ENCODE peak calls at places on chromosome 22, in seven cellular contexts. L, I, J, R, X, G and C are unnamed samples.

GRCh38 chr22:37309221-37310074 is 27.1 kb downstream of the CYTH4 start:
- DNase-seq in J (peak; percentile 77), R (no peak), I (no peak), L (peak; percentile 39), X (no peak), G (peak; percentile 30), C (no peak)

GRCh38 chr22:26170795-26171194 is 1.5 kb downstream of the SEZ6L start:
- DNase-seq in R (no peak), J (no peak), X (peak; percentile 59), L (no peak), I (peak; percentile 39), G (no peak), C (peak; percentile 26)

GRCh38 chr22:39207141-39208012 is 37.4 kb downstream of the PDGFB start:
- DNase-seq in R (peak; percentile 67), G (no peak), X (peak; percentile 14), I (no peak), J (no peak), L (no peak), C (no peak)

GRCh38 chr22:23282089-23282501 is 101.8 kb downstream of the BCR start:
- DNase-seq in J (no peak), G (no peak), R (peak; percentile 99), L (peak; percentile 64), X (no peak), I (no peak), C (no peak)

GRCh38 chr22:48267681-48268080 is 1505.2 kb downstream of the TBC1D22A start:
- DNase-seq in I (no peak), J (no peak), L (no peak), G (no peak), R (no peak), X (no peak), C (no peak)

GRCh38 chr22:42301742-42302102 is 31.3 kb upstream of the TCF20 start:
- DNase-seq in L (no peak), R (no peak), J (no peak), G (no peak), I (no peak), X (no peak), C (no peak)

GRCh38 chr22:37283393-37283937 is 1.2 kb downstream of the CYTH4 start:
- DNase-seq in G (peak; percentile 57), R (no peak), J (peak; percentile 68), L (no peak), I (peak; percentile 44), X (no peak), C (no peak)

GRCh38 chr22:50114221-50114981 is 24.6 kb downstream of the MOV10L1 start:
- DNase-seq in R (peak; percentile 54), X (no peak), J (no peak), G (no peak), I (no peak), L (no peak), C (no peak)

GRCh38 chr22:40434101-40434500 is 63.7 kb downstream of the SGSM3 start:
- DNase-seq in L (no peak), J (no peak), G (no peak), R (no peak), X (no peak), I (no peak), C (no peak)

GRCh38 chr22:22520020-22520656 is at the start of gene ZNF280A:
- DNase-seq in G (no peak), X (no peak), R (no peak), L (peak; percentile 56), I (no peak), J (no peak), C (no peak)

GRCh38 chr22:38239101-38239761 is 33.6 kb downstream of the TMEM184B start:
- DNase-seq in R (peak; percentile 91), G (no peak), I (no peak), L (peak; percentile 46), J (no peak), X (no peak), C (no peak)

GRCh38 chr22:40791241-40791640 is 27.9 kb downstream of the SLC25A17 start:
- DNase-seq in R (no peak), I (no peak), X (no peak), G (no peak), L (no peak), J (no peak), C (no peak)

GRCh38 chr22:49418341-49418894 is 409.3 kb downstream of the BRD1 start:
- DNase-seq in J (no peak), L (no peak), R (no peak), I (no peak), X (no peak), G (no peak), C (no peak)

GRCh38 chr22:37676691-37677627 is 1.5 kb downstream of the LGALS1 start:
- DNase-seq in X (peak; percentile 81), R (peak; percentile 94), J (peak; percentile 94), I (peak; percentile 75), G (peak; percentile 92), L (peak; percentile 93), C (peak; percentile 94)

GRCh38 chr22:48488149-48488551 is 1339.5 kb downstream of the BRD1 start:
- DNase-seq in I (no peak), R (no peak), J (no peak), G (no peak), L (no peak), X (no peak), C (no peak)

GRCh38 chr22:39236321-39237275 is 8.2 kb downstream of the PDGFB start:
- DNase-seq in L (peak; percentile 87), R (no peak), I (no peak), X (no peak), G (peak; percentile 30), J (peak; percentile 54), C (no peak)

GRCh38 chr22:26763633-26764295 is 106.4 kb downstream of the MIAT start:
- DNase-seq in R (peak; percentile 36), J (no peak), L (no peak), I (no peak), X (peak; percentile 89), G (no peak), C (no peak)

GRCh38 chr22:49015459-49015858 is 812.2 kb downstream of the BRD1 start:
- DNase-seq in I (no peak), X (no peak), L (no peak), J (no peak), G (no peak), R (no peak), C (no peak)

GRCh38 chr22:33726294-33726711 is 194.0 kb downstream of the LARGE1 start:
- DNase-seq in L (no peak), R (no peak), X (no peak), J (no peak), I (no peak), G (no peak), C (no peak)

GRCh38 chr22:26561756-26562417 is 28.0 kb downstream of the TPST2 start:
- DNase-seq in X (no peak), J (no peak), I (no peak), G (no peak), L (peak; percentile 84), R (no peak), C (no peak)

GRCh38 chr22:41603873-41604332 is 14.3 kb upstream of the PMM1 start:
- DNase-seq in I (no peak), G (peak; percentile 49), L (no peak), X (no peak), J (peak; percentile 80), R (no peak), C (no peak)

GRCh38 chr22:46355369-46355995 is 20.0 kb downstream of the TRMU start:
- DNase-seq in L (peak; percentile 79), G (peak; percentile 34), I (peak; percentile 93), X (peak; percentile 26), J (peak; percentile 68), R (peak; percentile 68), C (peak; percentile 88)

GRCh38 chr22:48456449-48456848 is 1371.2 kb downstream of the BRD1 start:
- DNase-seq in L (peak; percentile 29), J (no peak), I (no peak), R (no peak), G (no peak), X (no peak), C (no peak)

GRCh38 chr22:33891455-33891854 is 28.8 kb downstream of the LARGE1 start:
- DNase-seq in X (no peak), R (no peak), L (no peak), I (no peak), J (no peak), G (no peak), C (no peak)

GRCh38 chr22:43828711-43829447 is 16.8 kb upstream of the EFCAB6 start:
- DNase-seq in I (peak; percentile 72), R (no peak), J (no peak), L (peak; percentile 92), G (no peak), X (no peak), C (peak; percentile 80)

GRCh38 chr22:44550666-44551491 is 52.8 kb upstream of the RTL6 start:
- DNase-seq in L (peak; percentile 67), R (peak; percentile 38), X (no peak), G (no peak), I (no peak), J (no peak), C (no peak)

GRCh38 chr22:17804331-17805080 is 30.2 kb upstream of the BID start:
- DNase-seq in L (no peak), G (no peak), J (no peak), X (no peak), I (no peak), R (peak; percentile 19), C (no peak)

GRCh38 chr22:45878051-45878764 is 98.8 kb downstream of the WNT7B start:
- DNase-seq in X (peak; percentile 94), I (no peak), J (no peak), L (peak; percentile 39), G (no peak), R (no peak), C (peak; percentile 43)

GRCh38 chr22:36166518-36167220 is 6.1 kb upstream of the APOL3 start:
- DNase-seq in X (no peak), L (no peak), J (no peak), I (no peak), R (no peak), G (no peak), C (no peak)

GRCh38 chr22:25702571-25703167 is 39.3 kb upstream of the MYO18B start:
- DNase-seq in R (peak; percentile 80), J (peak; percentile 60), G (no peak), I (no peak), X (no peak), L (no peak), C (no peak)

GRCh38 chr22:41910599-41911291 is 4.1 kb downstream of the SHISA8 start:
- DNase-seq in I (peak; percentile 48), X (no peak), J (peak; percentile 26), L (peak; percentile 78), R (peak; percentile 38), G (no peak), C (peak; percentile 42)

GRCh38 chr22:31605851-31606585 is 56.0 kb downstream of the PISD start:
- DNase-seq in I (no peak), R (peak; percentile 26), L (no peak), G (no peak), X (no peak), J (no peak), C (no peak)

GRCh38 chr22:24510694-24511625 is 15.8 kb downstream of the UPB1 start:
- DNase-seq in I (no peak), X (no peak), J (no peak), R (peak; percentile 35), L (peak; percentile 35), G (no peak), C (peak; percentile 70)

GRCh38 chr22:17380711-17381087 is 11.4 kb downstream of the CECR2 start:
- DNase-seq in G (no peak), L (no peak), X (no peak), R (no peak), I (no peak), J (no peak), C (no peak)

GRCh38 chr22:45960477-45961386 is 16.2 kb downstream of the WNT7B start:
- DNase-seq in R (no peak), J (no peak), I (no peak), X (no peak), L (no peak), G (no peak), C (no peak)

GRCh38 chr22:44003776-44004460 is 20.2 kb upstream of the PARVB start:
- DNase-seq in X (no peak), G (no peak), R (no peak), L (no peak), J (no peak), I (no peak), C (no peak)

GRCh38 chr22:19086944-19087343 is 35.3 kb downstream of the DGCR2 start:
- DNase-seq in J (no peak), G (no peak), X (no peak), I (no peak), R (peak; percentile 27), L (no peak), C (no peak)

GRCh38 chr22:19984851-19985811 is 31.5 kb downstream of the ARVCF start:
- DNase-seq in I (no peak), J (no peak), G (no peak), X (no peak), R (no peak), L (peak; percentile 52), C (peak; percentile 11)